ENCODE peak calls at places on chromosomes 5 and 9, in four cellular contexts. Q, T, X and Y are unnamed samples.

GRCh38 chr5:6221141-6221626 is 157.2 kb downstream of the MED10 start:
- DNase-seq in Q (no peak), T (no peak), X (no peak), Y (no peak)

GRCh38 chr5:173498871-173499470 is 117.5 kb downstream of the BOD1 start:
- DNase-seq in X (no peak), T (peak; percentile 31), Q (no peak), Y (no peak)

GRCh38 chr5:7663808-7664207 is 187.1 kb downstream of the CFAP90 start:
- DNase-seq in Q (no peak), X (no peak), T (no peak), Y (no peak)

GRCh38 chr5:56637321-56637920 is 177.9 kb upstream of the MAP3K1 start:
- DNase-seq in T (peak; percentile 53), X (no peak), Q (no peak), Y (no peak)

GRCh38 chr9:89905628-89906338 is 301.0 kb downstream of the GADD45G start:
- DNase-seq in Q (no peak), X (no peak), T (no peak), Y (no peak)

GRCh38 chr5:97623441-97623840 is 440.4 kb upstream of the RIOK2 start:
- DNase-seq in Q (no peak), X (no peak), T (no peak), Y (no peak)

GRCh38 chr5:177469061-177469628 is 4.3 kb downstream of the DBN1 start:
- DNase-seq in X (no peak), T (no peak), Q (no peak), Y (no peak)

GRCh38 chr9:13500034-13500433 is 220.5 kb upstream of the MPDZ start:
- DNase-seq in X (no peak), Q (no peak), T (no peak), Y (no peak)

GRCh38 chr9:105330755-105331154 is 86.3 kb downstream of the SLC44A1 start:
- DNase-seq in Q (no peak), X (no peak), T (no peak), Y (no peak)

GRCh38 chr9:95506438-95506691 is 10.4 kb downstream of the PTCH1 start:
- DNase-seq in X (no peak), T (peak; percentile 46), Q (no peak), Y (peak; percentile 48)

GRCh38 chr5:134085411-134085810 is 29.1 kb upstream of the TCF7 start:
- DNase-seq in T (no peak), X (no peak), Q (no peak), Y (no peak)

GRCh38 chr5:174849426-174849825 is 125.0 kb downstream of the MSX2 start:
- DNase-seq in X (no peak), T (no peak), Q (no peak), Y (no peak)

GRCh38 chr9:102855646-102856045 is 139.5 kb upstream of the CYLC2 start:
- DNase-seq in T (no peak), Q (no peak), X (no peak), Y (no peak)

GRCh38 chr5:150158170-150158949 is 2.7 kb upstream of the PDGFRB start:
- DNase-seq in X (no peak), T (no peak), Q (no peak), Y (no peak)

GRCh38 chr5:6434737-6435136 is 13.9 kb upstream of the UBE2QL1 start:
- DNase-seq in Q (peak; percentile 74), T (no peak), X (no peak), Y (no peak)

GRCh38 chr9:21837501-21837900 is 35.1 kb downstream of the MTAP start:
- DNase-seq in Q (no peak), X (no peak), T (no peak), Y (no peak)

GRCh38 chr5:149273237-149273636 is 1.6 kb downstream of the AFAP1L1 start:
- DNase-seq in Q (no peak), T (no peak), X (no peak), Y (no peak)

GRCh38 chr5:150637245-150638052 is 3.0 kb upstream of the SYNPO start:
- DNase-seq in Q (no peak), T (peak; percentile 86), X (no peak), Y (no peak)

GRCh38 chr5:33834334-33834733 is 57.5 kb downstream of the ADAMTS12 start:
- DNase-seq in T (no peak), Q (no peak), X (no peak), Y (no peak)

GRCh38 chr5:117160361-117160760 is 585.7 kb upstream of the SEMA6A start:
- DNase-seq in X (no peak), Q (no peak), T (no peak), Y (no peak)

GRCh38 chr5:82467006-82467561 is 188.9 kb upstream of the RPS23 start:
- DNase-seq in T (no peak), Q (no peak), X (no peak), Y (peak; percentile 5)

GRCh38 chr9:73009649-73010288 is 56.9 kb upstream of the ALDH1A1 start:
- DNase-seq in Q (no peak), T (no peak), X (no peak), Y (no peak)

GRCh38 chr9:88533951-88534455 is 975 bp upstream of the NXNL2 start:
- DNase-seq in Q (no peak), T (peak; percentile 17), X (no peak), Y (no peak)

GRCh38 chr9:79224672-79225433 is 346.9 kb upstream of the TLE4 start:
- DNase-seq in X (no peak), T (peak; percentile 2), Q (no peak), Y (no peak)